ENCODE peak calls at places on chromosomes 5 and 9, in six cellular contexts. One of them, this sample, is unnamed.

GRCh38 chr9:79116709-79117108 is 455.1 kb upstream of the TLE4 start:
- DNase-seq in sigmoid colon: no peak
- DNase-seq in esophagus muscularis mucosa: no peak
- DNase-seq in GM12878: no peak
- DNase-seq in GM12892: no peak
- DNase-seq in breast epithelium: no peak
- DNase-seq in this sample: no peak

GRCh38 chr5:10594591-10595210 is 30.8 kb downstream of the ANKRD33B start:
- DNase-seq in sigmoid colon: no peak
- DNase-seq in esophagus muscularis mucosa: no peak
- DNase-seq in GM12878: no peak
- DNase-seq in GM12892: no peak
- DNase-seq in breast epithelium: no peak
- DNase-seq in this sample: peak; percentile 8

GRCh38 chr5:172106511-172107356 is 81.3 kb downstream of the STK10 start:
- DNase-seq in sigmoid colon: peak; percentile 78
- DNase-seq in esophagus muscularis mucosa: no peak
- DNase-seq in GM12878: peak; percentile 9
- DNase-seq in GM12892: no peak
- DNase-seq in breast epithelium: peak; percentile 69
- DNase-seq in this sample: peak; percentile 89

GRCh38 chr9:134276463-134277245 is 49.6 kb upstream of the RXRA start:
- DNase-seq in sigmoid colon: no peak
- DNase-seq in esophagus muscularis mucosa: no peak
- DNase-seq in GM12878: no peak
- DNase-seq in GM12892: no peak
- DNase-seq in breast epithelium: no peak
- DNase-seq in this sample: no peak

GRCh38 chr9:21656776-21657637 is 145.4 kb upstream of the MTAP start:
- DNase-seq in sigmoid colon: no peak
- DNase-seq in esophagus muscularis mucosa: no peak
- DNase-seq in GM12878: no peak
- DNase-seq in GM12892: no peak
- DNase-seq in breast epithelium: no peak
- DNase-seq in this sample: no peak

GRCh38 chr5:65066787-65067506 is 298.2 kb downstream of the CWC27 start:
- DNase-seq in sigmoid colon: no peak
- DNase-seq in esophagus muscularis mucosa: no peak
- DNase-seq in GM12878: no peak
- DNase-seq in GM12892: no peak
- DNase-seq in breast epithelium: no peak
- DNase-seq in this sample: no peak

GRCh38 chr5:109819878-109820277 is 130.2 kb downstream of the MAN2A1 start:
- DNase-seq in sigmoid colon: no peak
- DNase-seq in esophagus muscularis mucosa: no peak
- DNase-seq in GM12878: no peak
- DNase-seq in GM12892: no peak
- DNase-seq in breast epithelium: no peak
- DNase-seq in this sample: no peak

GRCh38 chr5:95022967-95023695 is 261.8 kb downstream of the MCTP1 start:
- DNase-seq in sigmoid colon: no peak
- DNase-seq in esophagus muscularis mucosa: no peak
- DNase-seq in GM12878: peak; percentile 66
- DNase-seq in GM12892: no peak
- DNase-seq in breast epithelium: no peak
- DNase-seq in this sample: no peak

GRCh38 chr5:104977530-104977929 is 1414.9 kb upstream of the NUDT12 start:
- DNase-seq in sigmoid colon: no peak
- DNase-seq in esophagus muscularis mucosa: no peak
- DNase-seq in GM12878: no peak
- DNase-seq in GM12892: no peak
- DNase-seq in breast epithelium: no peak
- DNase-seq in this sample: no peak

GRCh38 chr9:13707635-13708410 is 428.3 kb upstream of the MPDZ start:
- DNase-seq in sigmoid colon: no peak
- DNase-seq in esophagus muscularis mucosa: no peak
- DNase-seq in GM12878: no peak
- DNase-seq in GM12892: no peak
- DNase-seq in breast epithelium: no peak
- DNase-seq in this sample: no peak

GRCh38 chr9:99556998-99557397 is 264.7 kb upstream of the NR4A3 start:
- DNase-seq in sigmoid colon: no peak
- DNase-seq in esophagus muscularis mucosa: peak; percentile 55
- DNase-seq in GM12878: no peak
- DNase-seq in GM12892: no peak
- DNase-seq in breast epithelium: no peak
- DNase-seq in this sample: no peak

GRCh38 chr9:89461302-89461701 is 36.6 kb downstream of the SEMA4D start:
- DNase-seq in sigmoid colon: no peak
- DNase-seq in esophagus muscularis mucosa: no peak
- DNase-seq in GM12878: no peak
- DNase-seq in GM12892: no peak
- DNase-seq in breast epithelium: no peak
- DNase-seq in this sample: no peak

GRCh38 chr5:181187500-181188213 is 17.3 kb downstream of the TRIM7 start:
- DNase-seq in sigmoid colon: peak; percentile 91
- DNase-seq in esophagus muscularis mucosa: no peak
- DNase-seq in GM12878: no peak
- DNase-seq in GM12892: no peak
- DNase-seq in breast epithelium: peak; percentile 88
- DNase-seq in this sample: peak; percentile 86

GRCh38 chr9:73906671-73907070 is 590.5 kb upstream of the RORB start:
- DNase-seq in sigmoid colon: no peak
- DNase-seq in esophagus muscularis mucosa: no peak
- DNase-seq in GM12878: no peak
- DNase-seq in GM12892: no peak
- DNase-seq in breast epithelium: no peak
- DNase-seq in this sample: no peak

GRCh38 chr5:168132186-168132585 is 159.3 kb upstream of the WWC1 start:
- DNase-seq in sigmoid colon: no peak
- DNase-seq in esophagus muscularis mucosa: no peak
- DNase-seq in GM12878: no peak
- DNase-seq in GM12892: no peak
- DNase-seq in breast epithelium: no peak
- DNase-seq in this sample: no peak

GRCh38 chr9:121860744-121861143 is 209.3 kb downstream of the DAB2IP start:
- DNase-seq in sigmoid colon: peak; percentile 83
- DNase-seq in esophagus muscularis mucosa: no peak
- DNase-seq in GM12878: no peak
- DNase-seq in GM12892: no peak
- DNase-seq in breast epithelium: peak; percentile 80
- DNase-seq in this sample: no peak

GRCh38 chr5:135332519-135333150 is 66.4 kb downstream of the MACROH2A1 start:
- DNase-seq in sigmoid colon: no peak
- DNase-seq in esophagus muscularis mucosa: no peak
- DNase-seq in GM12878: no peak
- DNase-seq in GM12892: no peak
- DNase-seq in breast epithelium: no peak
- DNase-seq in this sample: no peak

GRCh38 chr5:159764283-159764927 is 151.9 kb upstream of the ADRA1B start:
- DNase-seq in sigmoid colon: no peak
- DNase-seq in esophagus muscularis mucosa: peak; percentile 34
- DNase-seq in GM12878: no peak
- DNase-seq in GM12892: no peak
- DNase-seq in breast epithelium: no peak
- DNase-seq in this sample: no peak

GRCh38 chr5:169029661-169030274 is 271.2 kb downstream of the SLIT3 start:
- DNase-seq in sigmoid colon: no peak
- DNase-seq in esophagus muscularis mucosa: no peak
- DNase-seq in GM12878: no peak
- DNase-seq in GM12892: no peak
- DNase-seq in breast epithelium: no peak
- DNase-seq in this sample: no peak

GRCh38 chr9:23582836-23583235 is 243.2 kb downstream of the ELAVL2 start:
- DNase-seq in sigmoid colon: no peak
- DNase-seq in esophagus muscularis mucosa: no peak
- DNase-seq in GM12878: no peak
- DNase-seq in GM12892: no peak
- DNase-seq in breast epithelium: no peak
- DNase-seq in this sample: no peak

GRCh38 chr9:120650352-120650751 is 63.9 kb downstream of the MEGF9 start:
- DNase-seq in sigmoid colon: no peak
- DNase-seq in esophagus muscularis mucosa: no peak
- DNase-seq in GM12878: no peak
- DNase-seq in GM12892: no peak
- DNase-seq in breast epithelium: no peak
- DNase-seq in this sample: no peak

GRCh38 chr5:78467744-78468357 is 107.4 kb downstream of the SCAMP1 start:
- DNase-seq in sigmoid colon: no peak
- DNase-seq in esophagus muscularis mucosa: no peak
- DNase-seq in GM12878: peak; percentile 3
- DNase-seq in GM12892: no peak
- DNase-seq in breast epithelium: no peak
- DNase-seq in this sample: no peak

DNA sequence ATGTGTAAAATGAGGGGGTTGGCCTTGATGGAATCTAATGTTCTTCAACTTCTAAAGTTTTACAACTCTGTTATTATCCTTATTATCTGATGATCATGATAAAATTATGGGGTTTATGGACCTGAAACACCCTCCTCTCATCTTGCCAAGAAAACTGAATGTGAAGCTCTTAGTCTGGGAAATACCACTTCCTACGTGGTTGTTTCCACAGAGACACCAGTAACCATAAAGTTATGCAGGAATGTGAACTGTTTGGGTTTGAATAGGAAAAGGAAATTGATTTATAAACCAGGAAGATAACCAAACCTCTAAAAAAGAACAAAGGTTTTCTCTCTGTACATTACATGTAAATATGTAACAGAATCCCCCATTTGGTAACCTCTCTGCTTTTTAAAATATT is 28.3 kb upstream of the RAI14 start:
- DNase-seq in sigmoid colon: no peak
- DNase-seq in esophagus muscularis mucosa: no peak
- DNase-seq in GM12878: no peak
- DNase-seq in GM12892: no peak
- DNase-seq in breast epithelium: no peak
- DNase-seq in this sample: no peak
- TF ChIP-seq POLR2AphosphoS5 in sigmoid colon: no peak
- TF ChIP-seq POLR2AphosphoS5 in esophagus muscularis mucosa: no peak
- TF ChIP-seq POLR2AphosphoS5 in GM12878: no peak
- TF ChIP-seq POLR2AphosphoS5 in GM12892: no peak
- TF ChIP-seq POLR2AphosphoS5 in breast epithelium: no peak
- TF ChIP-seq POLR2AphosphoS5 in this sample: no peak

GRCh38 chr9:4667681-4668080 is 1.4 kb upstream of the SPATA6L start:
- DNase-seq in sigmoid colon: no peak
- DNase-seq in esophagus muscularis mucosa: no peak
- DNase-seq in GM12878: no peak
- DNase-seq in GM12892: no peak
- DNase-seq in breast epithelium: no peak
- DNase-seq in this sample: no peak

GRCh38 chr9:4665357-4665756 is 923 bp downstream of the SPATA6L start:
- DNase-seq in sigmoid colon: no peak
- DNase-seq in esophagus muscularis mucosa: no peak
- DNase-seq in GM12878: no peak
- DNase-seq in GM12892: no peak
- DNase-seq in breast epithelium: no peak
- DNase-seq in this sample: no peak

GRCh38 chr9:4663956-4664355 is 1.9 kb downstream of the PLPP6 start:
- DNase-seq in sigmoid colon: no peak
- DNase-seq in esophagus muscularis mucosa: no peak
- DNase-seq in GM12878: no peak
- DNase-seq in GM12892: no peak
- DNase-seq in breast epithelium: no peak
- DNase-seq in this sample: no peak

GRCh38 chr9:4668604-4669003 is 2.3 kb upstream of the SPATA6L start:
- DNase-seq in sigmoid colon: no peak
- DNase-seq in esophagus muscularis mucosa: no peak
- DNase-seq in GM12878: no peak
- DNase-seq in GM12892: no peak
- DNase-seq in breast epithelium: no peak
- DNase-seq in this sample: no peak

DNA sequence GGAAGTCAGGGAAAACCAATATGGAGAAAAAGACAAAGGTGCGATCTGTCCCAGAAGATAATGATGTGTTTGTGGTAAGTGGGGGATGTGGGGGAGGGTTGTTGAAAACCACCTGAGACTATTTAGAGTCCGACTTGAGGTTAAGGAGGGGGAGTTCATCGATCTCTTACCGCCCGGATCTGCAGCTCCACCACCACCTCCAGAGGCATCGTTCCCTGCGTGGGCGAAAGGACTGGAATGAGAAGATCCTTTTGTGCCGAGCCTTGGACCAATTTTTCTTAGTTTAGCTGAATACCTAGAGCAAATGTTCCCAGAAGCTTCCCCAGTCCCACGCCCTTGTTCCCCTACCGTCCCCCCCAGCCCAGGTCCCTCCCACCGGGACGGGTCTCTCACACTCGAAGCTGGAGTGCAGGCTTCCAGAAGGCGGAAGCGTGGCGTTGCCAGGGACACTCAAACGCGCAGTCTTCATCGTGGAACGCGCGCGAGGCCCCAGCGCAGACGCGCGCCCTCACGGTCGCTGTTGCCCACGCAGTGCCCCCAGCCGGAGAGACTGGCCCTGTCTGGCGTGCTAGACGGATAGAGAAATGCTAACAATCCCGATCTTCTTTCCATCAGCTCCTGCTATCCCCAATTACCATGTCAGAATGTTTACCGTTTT is at the start of gene SPATA6L:
- DNase-seq in sigmoid colon: peak; percentile 88
- DNase-seq in esophagus muscularis mucosa: no peak
- DNase-seq in GM12878: no peak
- DNase-seq in GM12892: peak; percentile 41
- DNase-seq in breast epithelium: peak; percentile 77
- DNase-seq in this sample: peak; percentile 88
- TF ChIP-seq POLR2AphosphoS5 in sigmoid colon: peak; percentile 51
- TF ChIP-seq POLR2AphosphoS5 in esophagus muscularis mucosa: peak; percentile 64
- TF ChIP-seq POLR2AphosphoS5 in GM12878: peak; percentile 25
- TF ChIP-seq POLR2AphosphoS5 in GM12892: no peak
- TF ChIP-seq POLR2AphosphoS5 in breast epithelium: peak; percentile 73
- TF ChIP-seq POLR2AphosphoS5 in this sample: peak; percentile 85

DNA sequence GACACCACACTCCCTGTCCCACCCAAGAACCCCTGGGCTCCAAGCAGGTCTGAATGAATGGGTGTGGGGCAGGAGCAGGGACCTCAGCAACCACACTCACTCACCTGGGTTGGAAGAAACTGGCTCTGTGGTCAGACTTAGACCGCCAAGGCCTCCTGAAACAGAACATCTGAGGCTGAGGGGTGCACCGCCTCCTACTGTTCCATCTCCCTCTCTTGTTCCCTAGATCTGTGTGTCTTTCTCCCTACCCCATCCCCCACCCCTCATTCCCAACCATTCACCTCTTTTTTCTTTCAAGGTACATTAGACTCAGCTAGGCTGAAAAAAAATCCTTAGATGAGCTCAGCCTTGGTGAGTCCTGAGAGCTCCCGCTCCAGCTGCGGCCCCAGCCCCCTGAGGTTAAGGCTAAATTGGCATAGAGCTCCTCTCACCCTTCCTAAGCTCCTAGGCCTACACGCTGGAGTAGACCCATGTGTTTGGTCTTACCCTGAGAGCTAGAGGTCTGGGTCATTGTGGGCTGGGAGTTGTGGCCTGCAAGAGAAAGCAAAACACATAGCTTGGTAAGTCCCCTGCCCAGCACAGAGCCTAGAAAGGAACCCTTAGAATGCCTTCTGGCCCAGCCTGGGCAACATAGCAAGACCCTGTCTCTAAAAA is 4.8 kb downstream of the ECSCR start:
- DNase-seq in sigmoid colon: peak; percentile 29
- DNase-seq in esophagus muscularis mucosa: no peak
- DNase-seq in GM12878: no peak
- DNase-seq in GM12892: no peak
- DNase-seq in breast epithelium: no peak
- DNase-seq in this sample: no peak
- TF ChIP-seq POLR2AphosphoS5 in sigmoid colon: no peak
- TF ChIP-seq POLR2AphosphoS5 in esophagus muscularis mucosa: no peak
- TF ChIP-seq POLR2AphosphoS5 in GM12878: no peak
- TF ChIP-seq POLR2AphosphoS5 in GM12892: no peak
- TF ChIP-seq POLR2AphosphoS5 in breast epithelium: no peak
- TF ChIP-seq POLR2AphosphoS5 in this sample: no peak

GRCh38 chr9:112689341-112689740 is 28.6 kb downstream of the INIP start:
- DNase-seq in sigmoid colon: no peak
- DNase-seq in esophagus muscularis mucosa: no peak
- DNase-seq in GM12878: no peak
- DNase-seq in GM12892: no peak
- DNase-seq in breast epithelium: no peak
- DNase-seq in this sample: no peak
- TF ChIP-seq POLR2AphosphoS5 in sigmoid colon: no peak
- TF ChIP-seq POLR2AphosphoS5 in esophagus muscularis mucosa: no peak
- TF ChIP-seq POLR2AphosphoS5 in GM12878: no peak
- TF ChIP-seq POLR2AphosphoS5 in GM12892: no peak
- TF ChIP-seq POLR2AphosphoS5 in breast epithelium: no peak
- TF ChIP-seq POLR2AphosphoS5 in this sample: no peak

This sample was measured in upper lobe of left lung.